ENCODE peak calls at places on chromosome 10, in nine cellular contexts. Z is esophagus squamous epithelium; E is thyroid gland; K is CD4-positive, CD25-positive, alpha-beta regulatory T cell; L is adipocyte; X is fibroblast of pulmonary artery; H is A549; B is aorta; A is AG10803. Y is an unnamed sample.

GRCh38 chr10:1591045-1591444 is 146.3 kb downstream of the ADARB2 start:
- DNase-seq in Z (no peak), E (no peak), K (no peak), L (no peak), X (no peak), H (no peak), B (no peak), A (no peak), Y (no peak)

GRCh38 chr10:47247190-47248059 is 52.6 kb upstream of the GDF10 start:
- DNase-seq in Z (no peak), E (no peak), K (no peak), L (no peak), X (no peak), H (no peak), B (no peak), A (no peak), Y (peak)

GRCh38 chr10:83935337-83935736 is 204.0 kb upstream of the GHITM start:
- DNase-seq in Z (no peak), E (no peak), K (no peak), L (no peak), X (no peak), H (no peak), B (no peak), A (no peak), Y (no peak)

GRCh38 chr10:5943536-5943935 is 33.8 kb downstream of the IL15RA start:
- DNase-seq in Z (no peak), E (peak), K (no peak), L (peak), X (peak), H (no peak), B (peak), A (peak), Y (peak)

GRCh38 chr10:132518572-132519381 is 18.8 kb upstream of the INPP5A start:
- DNase-seq in Z (no peak), E (peak), K (no peak), L (no peak), X (no peak), H (no peak), B (peak), A (no peak), Y (no peak)

GRCh38 chr10:118471863-118472262 is 123.6 kb downstream of the PRLHR start:
- DNase-seq in Z (no peak), E (no peak), K (no peak), L (peak), X (peak), H (no peak), B (no peak), A (peak), Y (peak)

GRCh38 chr10:126975221-126975620 is 70.0 kb downstream of the DOCK1 start:
- DNase-seq in Z (no peak), E (no peak), K (no peak), L (no peak), X (no peak), H (no peak), B (no peak), A (no peak), Y (no peak)

GRCh38 chr10:13809447-13809846 is 222.7 kb downstream of the PRPF18 start:
- DNase-seq in Z (no peak), E (peak), K (no peak), L (no peak), X (no peak), H (no peak), B (no peak), A (no peak), Y (no peak)

GRCh38 chr10:100890696-100891271 is 22.0 kb upstream of the SLF2 start:
- DNase-seq in Z (no peak), E (no peak), K (no peak), L (peak), X (peak), H (peak), B (no peak), A (peak), Y (peak)

GRCh38 chr10:133325392-133325760 is 11.3 kb downstream of the CALY start:
- DNase-seq in Z (no peak), E (no peak), K (no peak), L (peak), X (no peak), H (no peak), B (no peak), A (no peak), Y (no peak)

GRCh38 chr10:129861776-129862530 is 102.1 kb downstream of the EBF3 start:
- DNase-seq in Z (no peak), E (peak), K (no peak), L (no peak), X (no peak), H (no peak), B (peak), A (no peak), Y (no peak)

GRCh38 chr10:82969405-82969804 is 1094.4 kb downstream of the NRG3 start:
- DNase-seq in Z (no peak), E (no peak), K (no peak), L (peak), X (peak), H (no peak), B (no peak), A (peak), Y (peak)

GRCh38 chr10:44280615-44281014 is 104.3 kb downstream of the CXCL12 start:
- DNase-seq in Z (no peak), E (no peak), K (no peak), L (peak), X (no peak), H (no peak), B (no peak), A (peak), Y (peak)

GRCh38 chr10:36946598-36946997 is 178.8 kb upstream of the ANKRD30A start:
- DNase-seq in Z (no peak), E (no peak), K (no peak), L (no peak), X (no peak), H (no peak), B (no peak), A (no peak), Y (no peak)

GRCh38 chr10:18659784-18660561 is 742 bp downstream of the ARL5B start:
- DNase-seq in Z (no peak), E (peak), K (peak), L (peak), X (peak), H (no peak), B (no peak), A (peak), Y (peak)

GRCh38 chr10:71963756-71964668 is at the start of gene CHST3:
- DNase-seq in Z (no peak), E (peak), K (peak), L (peak), X (peak), H (no peak), B (peak), A (peak), Y (peak)

GRCh38 chr10:21184216-21184615 is 287.1 kb upstream of the NEBL start:
- DNase-seq in Z (no peak), E (no peak), K (no peak), L (no peak), X (peak), H (no peak), B (no peak), A (no peak), Y (no peak)

GRCh38 chr10:80598951-80599350 is 61.2 kb downstream of the SH2D4B start:
- DNase-seq in Z (no peak), E (no peak), K (no peak), L (no peak), X (no peak), H (no peak), B (no peak), A (no peak), Y (no peak)

GRCh38 chr10:47311193-47311899 is 10.9 kb upstream of the GDF2 start:
- DNase-seq in Z (no peak), E (peak), K (peak), L (no peak), X (peak), H (no peak), B (no peak), A (no peak), Y (peak)

GRCh38 chr10:65670087-65670486 is 1255.7 kb upstream of the LRRTM3 start:
- DNase-seq in Z (no peak), E (no peak), K (no peak), L (no peak), X (peak), H (no peak), B (no peak), A (peak), Y (peak)

DNA sequence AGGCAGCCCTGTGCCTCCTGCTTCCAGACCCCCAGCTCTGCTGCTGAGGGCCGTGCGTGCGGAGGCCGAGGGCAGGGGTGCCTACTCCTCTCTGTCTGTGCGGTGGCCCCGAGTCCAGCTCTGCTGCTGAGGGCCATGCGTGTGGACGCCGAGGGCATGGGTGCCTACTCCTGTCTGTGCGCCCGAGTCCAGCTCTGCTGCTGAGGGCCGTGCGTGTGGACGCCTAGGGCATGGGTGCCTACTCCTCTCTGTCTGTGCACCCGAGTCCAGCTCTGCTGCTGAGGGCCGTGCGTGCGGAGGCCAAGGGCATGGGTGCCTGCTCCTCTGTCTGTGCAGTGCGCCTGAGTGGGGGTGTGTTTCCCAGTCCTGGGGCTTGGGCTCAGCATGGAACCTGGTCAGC is 142.7 kb downstream of the ZMYND11 start:
- DNase-seq in Z (no peak), E (no peak), K (no peak), L (no peak), X (no peak), H (no peak), B (no peak), A (no peak), Y (no peak)
- H3K4me3 ChIP-seq in Z (no peak), E (no peak), K (no peak), L (no peak), X (no peak), H (no peak), B (no peak), A (no peak), Y (no peak)

GRCh38 chr10:95451568-95452524 is 109.3 kb downstream of the SORBS1 start:
- DNase-seq in Z (no peak), E (no peak), K (no peak), L (no peak), X (no peak), H (no peak), B (no peak), A (peak), Y (no peak)
- H3K4me3 ChIP-seq in Z (no peak), E (no peak), K (no peak), L (no peak), X (no peak), H (no peak), B (no peak), A (no peak), Y (no peak)

GRCh38 chr10:15453462-15453861 is 82.4 kb upstream of the FAM171A1 start:
- DNase-seq in Z (no peak), E (no peak), K (no peak), L (no peak), X (no peak), H (no peak), B (no peak), A (no peak), Y (no peak)
- H3K4me3 ChIP-seq in Z (no peak), E (no peak), K (no peak), L (no peak), X (no peak), H (no peak), B (no peak), A (no peak), Y (no peak)

GRCh38 chr10:75430000-75430763 is 1.2 kb upstream of the LRMDA start:
- DNase-seq in Z (no peak), E (peak), K (no peak), L (no peak), X (peak), H (peak), B (no peak), A (no peak), Y (peak)

GRCh38 chr10:75432763-75433162 is 1.3 kb downstream of the LRMDA start:
- DNase-seq in Z (no peak), E (no peak), K (no peak), L (no peak), X (no peak), H (no peak), B (no peak), A (no peak), Y (no peak)

GRCh38 chr10:75431180-75432111 is at the start of gene LRMDA:
- DNase-seq in Z (no peak), E (peak), K (no peak), L (peak), X (peak), H (peak), B (peak), A (peak), Y (peak)

GRCh38 chr10:75433216-75433615 is 1.8 kb downstream of the LRMDA start:
- DNase-seq in Z (no peak), E (no peak), K (no peak), L (no peak), X (no peak), H (no peak), B (no peak), A (no peak), Y (no peak)

GRCh38 chr10:75432176-75432575 is 752 bp downstream of the LRMDA start:
- DNase-seq in Z (no peak), E (peak), K (no peak), L (no peak), X (no peak), H (no peak), B (no peak), A (no peak), Y (no peak)
- H3K4me3 ChIP-seq in Z (peak), E (no peak), K (no peak), L (peak), X (no peak), H (peak), B (no peak), A (no peak), Y (no peak)

GRCh38 chr10:88582806-88583583 is at the start of gene RNLS:
- DNase-seq in Z (peak), E (peak), K (peak), L (peak), X (peak), H (peak), B (peak), A (peak), Y (peak)
- H3K4me3 ChIP-seq in Z (peak), E (peak), K (peak), L (peak), X (peak), H (peak), B (peak), A (peak), Y (peak)

GRCh38 chr10:62527019-62527827 is 153.1 kb downstream of the ZNF365 start:
- DNase-seq in Z (no peak), E (no peak), K (no peak), L (no peak), X (no peak), H (no peak), B (no peak), A (no peak), Y (no peak)
- H3K4me3 ChIP-seq in Z (no peak), E (no peak), K (no peak), L (no peak), X (no peak), H (no peak), B (no peak), A (no peak), Y (no peak)

DNA sequence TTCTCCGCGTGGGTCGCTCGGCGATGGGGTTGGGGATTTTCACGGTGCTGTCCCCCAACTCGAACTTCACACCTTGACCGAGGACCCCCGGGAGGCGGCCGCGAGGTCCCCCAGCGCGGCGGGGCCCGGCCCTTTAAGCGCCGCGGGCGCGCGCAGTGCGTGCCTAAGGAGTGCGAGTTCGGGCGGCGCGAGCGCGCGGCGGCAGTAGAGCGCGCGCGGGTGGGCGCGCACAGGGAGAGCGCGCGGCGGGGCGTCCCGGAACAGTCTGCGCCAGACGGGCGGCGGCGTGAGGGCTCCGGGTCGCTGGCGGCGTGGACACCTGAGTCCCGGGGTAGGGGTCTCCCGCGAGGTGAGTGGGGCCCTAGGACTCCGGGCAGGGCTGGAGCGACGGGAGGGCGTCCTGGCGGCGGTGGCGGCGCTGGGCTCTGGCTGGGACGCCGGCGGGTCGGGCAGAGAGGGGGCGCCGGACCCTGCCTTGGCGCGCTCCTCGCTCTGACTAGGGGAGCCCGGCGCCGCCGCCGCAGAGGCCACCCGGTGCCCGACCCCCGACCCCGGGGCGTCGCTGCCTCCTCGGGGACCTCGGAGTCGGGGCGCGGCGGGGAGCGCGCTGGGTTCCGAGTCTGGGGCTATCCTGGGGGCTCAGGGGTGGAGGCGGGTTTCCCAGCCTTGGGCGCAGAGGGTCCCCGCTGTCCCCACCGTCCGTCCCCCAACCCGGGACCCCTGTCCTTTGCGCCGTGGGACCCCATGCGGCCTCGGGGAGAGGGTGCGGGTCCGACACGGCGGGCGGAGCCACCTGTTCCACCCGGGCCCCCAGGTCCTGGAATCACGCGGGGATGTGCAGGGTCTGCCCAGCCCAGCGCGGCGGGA is at the start of gene PROSER2:
- DNase-seq in Z (no peak), E (peak), K (peak), L (peak), X (peak), H (peak), B (peak), A (peak), Y (peak)
- H3K4me3 ChIP-seq in Z (peak), E (peak), K (no peak), L (peak), X (peak), H (peak), B (peak), A (peak), Y (peak)